ENCODE peak calls at places on chromosomes 6 and 20, in eight cellular contexts. One of them, this sample, is unnamed.

GRCh38 chr20:49320460-49320859 is 42.6 kb upstream of the ZNFX1 start:
- DNase-seq in WTC11: peak; percentile 57
- DNase-seq in T-helper 2 cell: no peak
- DNase-seq in activated T-cell treated with anti-CD3 and anti-CD28 coated beads for 1 hour: no peak
- DNase-seq in stomach: no peak
- DNase-seq in coronary artery: no peak
- DNase-seq in T-helper 17 cell: no peak
- DNase-seq in type B pancreatic cell: no peak
- DNase-seq in this sample: peak; percentile 64

GRCh38 chr20:46963758-46964181 is 69.1 kb downstream of the EYA2 start:
- DNase-seq in WTC11: no peak
- DNase-seq in T-helper 17 cell: no peak
- DNase-seq in type B pancreatic cell: no peak
- DNase-seq in stomach: no peak
- DNase-seq in coronary artery: no peak
- DNase-seq in activated T-cell treated with anti-CD3 and anti-CD28 coated beads for 1 hour: no peak
- DNase-seq in T-helper 2 cell: no peak
- DNase-seq in this sample: peak; percentile 55

GRCh38 chr20:49819702-49820101 is 7.1 kb downstream of the SLC9A8 start:
- DNase-seq in T-helper 17 cell: no peak
- DNase-seq in stomach: no peak
- DNase-seq in WTC11: no peak
- DNase-seq in activated T-cell treated with anti-CD3 and anti-CD28 coated beads for 1 hour: no peak
- DNase-seq in T-helper 2 cell: no peak
- DNase-seq in coronary artery: no peak
- DNase-seq in type B pancreatic cell: no peak
- DNase-seq in this sample: no peak

GRCh38 chr6:6752129-6752528 is 163.6 kb downstream of the LY86 start:
- DNase-seq in WTC11: no peak
- DNase-seq in stomach: no peak
- DNase-seq in coronary artery: no peak
- DNase-seq in T-helper 2 cell: no peak
- DNase-seq in activated T-cell treated with anti-CD3 and anti-CD28 coated beads for 1 hour: no peak
- DNase-seq in T-helper 17 cell: no peak
- DNase-seq in type B pancreatic cell: no peak
- DNase-seq in this sample: no peak

GRCh38 chr6:81754906-81755305 is 2.4 kb upstream of the TENT5A start:
- DNase-seq in T-helper 17 cell: no peak
- DNase-seq in type B pancreatic cell: no peak
- DNase-seq in activated T-cell treated with anti-CD3 and anti-CD28 coated beads for 1 hour: no peak
- DNase-seq in stomach: no peak
- DNase-seq in coronary artery: no peak
- DNase-seq in WTC11: no peak
- DNase-seq in T-helper 2 cell: no peak
- DNase-seq in this sample: no peak

GRCh38 chr20:36101201-36101600 is 53.3 kb upstream of the EPB41L1 start:
- DNase-seq in WTC11: no peak
- DNase-seq in stomach: peak; percentile 79
- DNase-seq in coronary artery: no peak
- DNase-seq in activated T-cell treated with anti-CD3 and anti-CD28 coated beads for 1 hour: no peak
- DNase-seq in T-helper 17 cell: no peak
- DNase-seq in T-helper 2 cell: no peak
- DNase-seq in type B pancreatic cell: no peak
- DNase-seq in this sample: no peak

GRCh38 chr6:45791181-45791580 is 224.5 kb downstream of the CLIC5 start:
- DNase-seq in T-helper 17 cell: no peak
- DNase-seq in WTC11: no peak
- DNase-seq in T-helper 2 cell: no peak
- DNase-seq in type B pancreatic cell: no peak
- DNase-seq in coronary artery: no peak
- DNase-seq in activated T-cell treated with anti-CD3 and anti-CD28 coated beads for 1 hour: no peak
- DNase-seq in stomach: no peak
- DNase-seq in this sample: no peak

GRCh38 chr6:52664991-52665686 is 5.8 kb upstream of the TMEM14A start:
- DNase-seq in type B pancreatic cell: no peak
- DNase-seq in stomach: no peak
- DNase-seq in activated T-cell treated with anti-CD3 and anti-CD28 coated beads for 1 hour: no peak
- DNase-seq in T-helper 2 cell: no peak
- DNase-seq in coronary artery: no peak
- DNase-seq in T-helper 17 cell: no peak
- DNase-seq in WTC11: no peak
- DNase-seq in this sample: no peak

GRCh38 chr20:21982559-21982958 is 277.1 kb downstream of the PAX1 start:
- DNase-seq in type B pancreatic cell: no peak
- DNase-seq in WTC11: no peak
- DNase-seq in T-helper 17 cell: no peak
- DNase-seq in T-helper 2 cell: no peak
- DNase-seq in stomach: no peak
- DNase-seq in coronary artery: no peak
- DNase-seq in activated T-cell treated with anti-CD3 and anti-CD28 coated beads for 1 hour: no peak
- DNase-seq in this sample: no peak

GRCh38 chr20:31930758-31931157 is 21.1 kb downstream of the PDRG1 start:
- DNase-seq in stomach: no peak
- DNase-seq in WTC11: no peak
- DNase-seq in coronary artery: no peak
- DNase-seq in T-helper 2 cell: no peak
- DNase-seq in type B pancreatic cell: no peak
- DNase-seq in T-helper 17 cell: no peak
- DNase-seq in activated T-cell treated with anti-CD3 and anti-CD28 coated beads for 1 hour: no peak
- DNase-seq in this sample: no peak

GRCh38 chr6:137631323-137631722 is 137.1 kb upstream of the OLIG3 start:
- DNase-seq in stomach: no peak
- DNase-seq in T-helper 17 cell: no peak
- DNase-seq in activated T-cell treated with anti-CD3 and anti-CD28 coated beads for 1 hour: no peak
- DNase-seq in type B pancreatic cell: no peak
- DNase-seq in T-helper 2 cell: no peak
- DNase-seq in WTC11: no peak
- DNase-seq in coronary artery: no peak
- DNase-seq in this sample: no peak

GRCh38 chr6:143613749-143614148 is 64.0 kb upstream of the PHACTR2 start:
- DNase-seq in type B pancreatic cell: no peak
- DNase-seq in WTC11: no peak
- DNase-seq in coronary artery: no peak
- DNase-seq in stomach: no peak
- DNase-seq in activated T-cell treated with anti-CD3 and anti-CD28 coated beads for 1 hour: no peak
- DNase-seq in T-helper 17 cell: no peak
- DNase-seq in T-helper 2 cell: no peak
- DNase-seq in this sample: no peak

GRCh38 chr20:41412324-41412723 is 45.7 kb upstream of the EMILIN3 start:
- DNase-seq in T-helper 17 cell: no peak
- DNase-seq in WTC11: no peak
- DNase-seq in coronary artery: no peak
- DNase-seq in type B pancreatic cell: no peak
- DNase-seq in stomach: no peak
- DNase-seq in T-helper 2 cell: no peak
- DNase-seq in activated T-cell treated with anti-CD3 and anti-CD28 coated beads for 1 hour: no peak
- DNase-seq in this sample: no peak

GRCh38 chr6:90297124-90297865 is 652 bp upstream of the BACH2 start:
- DNase-seq in WTC11: no peak
- DNase-seq in coronary artery: no peak
- DNase-seq in T-helper 17 cell: no peak
- DNase-seq in stomach: no peak
- DNase-seq in type B pancreatic cell: no peak
- DNase-seq in T-helper 2 cell: no peak
- DNase-seq in activated T-cell treated with anti-CD3 and anti-CD28 coated beads for 1 hour: no peak
- DNase-seq in this sample: no peak

This sample was measured in MCF 10A.